ENCODE peak calls at places on chromosomes 4 and X, in ten cellular contexts. One of them, this sample, is unnamed.
A peak's percentile ranks its signal among the peaks of the same experiment; 100 is the strongest.

GRCh38 chr4:74540193-74540592 is 95.3 kb downstream of the AREG start:
- DNase-seq in psoas muscle: no peak
- DNase-seq in GM12864: no peak
- DNase-seq in choroid plexus epithelial cell: no peak
- DNase-seq in HEK293T: no peak
- DNase-seq in activated naive CD8-positive, alpha-beta T cell treated with anti-CD3 and anti-CD28 coated beads, Interleukin-2, amount 50 U/mL, for 24 hours: no peak
- DNase-seq in WERI-Rb-1: no peak
- DNase-seq in HCT116: no peak
- DNase-seq in GM23248: peak; percentile 89
- DNase-seq in AG04449: no peak
- DNase-seq in this sample: no peak

GRCh38 chr4:109810580-109811387 is 4.8 kb upstream of the GAR1 start:
- DNase-seq in psoas muscle: no peak
- DNase-seq in GM12864: no peak
- DNase-seq in choroid plexus epithelial cell: no peak
- DNase-seq in HEK293T: no peak
- DNase-seq in activated naive CD8-positive, alpha-beta T cell treated with anti-CD3 and anti-CD28 coated beads, Interleukin-2, amount 50 U/mL, for 24 hours: no peak
- DNase-seq in WERI-Rb-1: no peak
- DNase-seq in HCT116: no peak
- DNase-seq in GM23248: no peak
- DNase-seq in AG04449: no peak
- DNase-seq in this sample: no peak

GRCh38 chr4:185567828-185568442 is 32.6 kb upstream of the PDLIM3 start:
- DNase-seq in psoas muscle: peak; percentile 65
- DNase-seq in GM12864: no peak
- DNase-seq in choroid plexus epithelial cell: peak; percentile 55
- DNase-seq in HEK293T: no peak
- DNase-seq in activated naive CD8-positive, alpha-beta T cell treated with anti-CD3 and anti-CD28 coated beads, Interleukin-2, amount 50 U/mL, for 24 hours: no peak
- DNase-seq in WERI-Rb-1: no peak
- DNase-seq in HCT116: no peak
- DNase-seq in GM23248: peak; percentile 38
- DNase-seq in AG04449: no peak
- DNase-seq in this sample: no peak

GRCh38 chrX:118975831-118976598 is 1.6 kb downstream of the LONRF3 start:
- DNase-seq in psoas muscle: peak; percentile 88
- DNase-seq in GM12864: no peak
- DNase-seq in choroid plexus epithelial cell: peak; percentile 13
- DNase-seq in HEK293T: peak; percentile 62
- DNase-seq in activated naive CD8-positive, alpha-beta T cell treated with anti-CD3 and anti-CD28 coated beads, Interleukin-2, amount 50 U/mL, for 24 hours: peak; percentile 67
- DNase-seq in WERI-Rb-1: peak; percentile 7
- DNase-seq in HCT116: no peak
- DNase-seq in GM23248: peak; percentile 50
- DNase-seq in AG04449: no peak
- DNase-seq in this sample: no peak

GRCh38 chrX:119187298-119187697 is 48.8 kb upstream of the PGRMC1 start:
- DNase-seq in psoas muscle: no peak
- DNase-seq in GM12864: no peak
- DNase-seq in choroid plexus epithelial cell: no peak
- DNase-seq in HEK293T: no peak
- DNase-seq in activated naive CD8-positive, alpha-beta T cell treated with anti-CD3 and anti-CD28 coated beads, Interleukin-2, amount 50 U/mL, for 24 hours: no peak
- DNase-seq in WERI-Rb-1: no peak
- DNase-seq in HCT116: no peak
- DNase-seq in GM23248: no peak
- DNase-seq in AG04449: no peak
- DNase-seq in this sample: no peak

GRCh38 chr4:153950100-153950979 is 161.5 kb upstream of the SFRP2 start:
- DNase-seq in psoas muscle: no peak
- DNase-seq in GM12864: no peak
- DNase-seq in choroid plexus epithelial cell: no peak
- DNase-seq in HEK293T: no peak
- DNase-seq in activated naive CD8-positive, alpha-beta T cell treated with anti-CD3 and anti-CD28 coated beads, Interleukin-2, amount 50 U/mL, for 24 hours: peak; percentile 12
- DNase-seq in WERI-Rb-1: no peak
- DNase-seq in HCT116: no peak
- DNase-seq in GM23248: no peak
- DNase-seq in AG04449: no peak
- DNase-seq in this sample: no peak

GRCh38 chr4:20251796-20252655 is at the start of gene SLIT2:
- DNase-seq in psoas muscle: peak; percentile 83
- DNase-seq in GM12864: no peak
- DNase-seq in choroid plexus epithelial cell: peak; percentile 84
- DNase-seq in HEK293T: peak; percentile 89
- DNase-seq in activated naive CD8-positive, alpha-beta T cell treated with anti-CD3 and anti-CD28 coated beads, Interleukin-2, amount 50 U/mL, for 24 hours: peak; percentile 31
- DNase-seq in WERI-Rb-1: peak; percentile 85
- DNase-seq in HCT116: peak; percentile 24
- DNase-seq in GM23248: peak; percentile 88
- DNase-seq in AG04449: no peak
- DNase-seq in this sample: no peak

GRCh38 chr4:187128226-187128625 is 404.6 kb upstream of the FAT1 start:
- DNase-seq in psoas muscle: no peak
- DNase-seq in GM12864: no peak
- DNase-seq in choroid plexus epithelial cell: no peak
- DNase-seq in HEK293T: no peak
- DNase-seq in activated naive CD8-positive, alpha-beta T cell treated with anti-CD3 and anti-CD28 coated beads, Interleukin-2, amount 50 U/mL, for 24 hours: no peak
- DNase-seq in WERI-Rb-1: no peak
- DNase-seq in HCT116: no peak
- DNase-seq in GM23248: peak; percentile 71
- DNase-seq in AG04449: no peak
- DNase-seq in this sample: no peak

GRCh38 chrX:134761788-134762187 is 103.5 kb upstream of the PLAC1 start:
- DNase-seq in psoas muscle: no peak
- DNase-seq in GM12864: no peak
- DNase-seq in choroid plexus epithelial cell: peak; percentile 50
- DNase-seq in HEK293T: no peak
- DNase-seq in activated naive CD8-positive, alpha-beta T cell treated with anti-CD3 and anti-CD28 coated beads, Interleukin-2, amount 50 U/mL, for 24 hours: no peak
- DNase-seq in WERI-Rb-1: no peak
- DNase-seq in HCT116: no peak
- DNase-seq in GM23248: peak; percentile 36
- DNase-seq in AG04449: no peak
- DNase-seq in this sample: no peak

GRCh38 chrX:15299945-15300851 is 15.2 kb downstream of the ASB11 start:
- DNase-seq in psoas muscle: no peak
- DNase-seq in GM12864: no peak
- DNase-seq in choroid plexus epithelial cell: peak; percentile 38
- DNase-seq in HEK293T: peak; percentile 16
- DNase-seq in activated naive CD8-positive, alpha-beta T cell treated with anti-CD3 and anti-CD28 coated beads, Interleukin-2, amount 50 U/mL, for 24 hours: no peak
- DNase-seq in WERI-Rb-1: no peak
- DNase-seq in HCT116: no peak
- DNase-seq in GM23248: peak; percentile 38
- DNase-seq in AG04449: no peak
- DNase-seq in this sample: no peak

GRCh38 chr4:14726441-14727405 is 275.6 kb upstream of the CPEB2 start:
- DNase-seq in psoas muscle: no peak
- DNase-seq in GM12864: no peak
- DNase-seq in choroid plexus epithelial cell: peak; percentile 88
- DNase-seq in HEK293T: no peak
- DNase-seq in activated naive CD8-positive, alpha-beta T cell treated with anti-CD3 and anti-CD28 coated beads, Interleukin-2, amount 50 U/mL, for 24 hours: no peak
- DNase-seq in WERI-Rb-1: no peak
- DNase-seq in HCT116: no peak
- DNase-seq in GM23248: peak; percentile 1
- DNase-seq in AG04449: no peak
- DNase-seq in this sample: peak; percentile 22

GRCh38 chr4:121380448-121381147 is at the start of gene QRFPR:
- DNase-seq in psoas muscle: no peak
- DNase-seq in GM12864: no peak
- DNase-seq in choroid plexus epithelial cell: no peak
- DNase-seq in HEK293T: peak; percentile 61
- DNase-seq in activated naive CD8-positive, alpha-beta T cell treated with anti-CD3 and anti-CD28 coated beads, Interleukin-2, amount 50 U/mL, for 24 hours: peak; percentile 9
- DNase-seq in WERI-Rb-1: peak; percentile 56
- DNase-seq in HCT116: no peak
- DNase-seq in GM23248: peak; percentile 14
- DNase-seq in AG04449: no peak
- DNase-seq in this sample: no peak

GRCh38 chr4:44447563-44448504 is 775 bp downstream of the KCTD8 start:
- DNase-seq in psoas muscle: peak; percentile 39
- DNase-seq in GM12864: no peak
- DNase-seq in choroid plexus epithelial cell: peak; percentile 4
- DNase-seq in HEK293T: peak; percentile 8
- DNase-seq in activated naive CD8-positive, alpha-beta T cell treated with anti-CD3 and anti-CD28 coated beads, Interleukin-2, amount 50 U/mL, for 24 hours: peak; percentile 2
- DNase-seq in WERI-Rb-1: peak; percentile 70
- DNase-seq in HCT116: no peak
- DNase-seq in GM23248: peak; percentile 14
- DNase-seq in AG04449: no peak
- DNase-seq in this sample: no peak

This sample was measured in non-pigmented ciliary epithelial cell.